ENCODE peak calls at places on chromosomes 13 and 19, in five cellular contexts. G, R, N, F and Q are unnamed samples.

GRCh38 chr19:51127755-51128154 is 3.0 kb downstream of the SIGLEC9 start:
- DNase-seq in G (no peak), R (no peak), N (peak; percentile 81), F (no peak), Q (no peak)

GRCh38 chr19:33159149-33159548 is 27.2 kb downstream of the WDR88 start:
- DNase-seq in G (no peak), R (no peak), N (peak; percentile 1), F (no peak), Q (no peak)

GRCh38 chr13:79684426-79684825 is 203.5 kb downstream of the NDFIP2 start:
- DNase-seq in G (peak; percentile 6), R (no peak), N (no peak), F (no peak), Q (no peak)

GRCh38 chr19:29872224-29872731 is 60.5 kb downstream of the CCNE1 start:
- DNase-seq in G (no peak), R (no peak), N (no peak), F (no peak), Q (peak; percentile 17)

GRCh38 chr13:85632526-85633215 is 166.5 kb downstream of the SLITRK6 start:
- DNase-seq in G (no peak), R (no peak), N (no peak), F (no peak), Q (no peak)

GRCh38 chr19:50652722-50653121 is 3.5 kb downstream of the C19orf81 start:
- DNase-seq in G (no peak), R (no peak), N (no peak), F (no peak), Q (no peak)

GRCh38 chr13:113904411-113904810 is 40.5 kb upstream of the GAS6 start:
- DNase-seq in G (no peak), R (no peak), N (no peak), F (peak; percentile 68), Q (peak; percentile 70)

GRCh38 chr13:35474551-35474950 is 1.9 kb downstream of the MAB21L1 start:
- DNase-seq in G (peak; percentile 13), R (no peak), N (no peak), F (no peak), Q (peak; percentile 38)

GRCh38 chr19:47258895-47259555 is 2.7 kb downstream of the CCDC9 start:
- DNase-seq in G (no peak), R (no peak), N (peak; percentile 38), F (no peak), Q (no peak)

GRCh38 chr19:42538841-42539709 is 10.8 kb upstream of the CEACAM1 start:
- DNase-seq in G (no peak), R (no peak), N (peak; percentile 10), F (no peak), Q (no peak)

GRCh38 chr19:4821265-4821664 is 10.2 kb downstream of the TICAM1 start:
- DNase-seq in G (no peak), R (no peak), N (no peak), F (no peak), Q (no peak)

GRCh38 chr13:113238542-113238941 is 29.1 kb downstream of the CUL4A start:
- DNase-seq in G (no peak), R (no peak), N (no peak), F (no peak), Q (no peak)

GRCh38 chr19:17779281-17779930 is 15.5 kb upstream of the B3GNT3 start:
- DNase-seq in G (no peak), R (no peak), N (peak; percentile 80), F (no peak), Q (peak; percentile 85)

GRCh38 chr19:49889687-49890348 is 6.9 kb downstream of the IL4I1 start:
- DNase-seq in G (peak; percentile 65), R (no peak), N (peak; percentile 83), F (peak; percentile 80), Q (peak; percentile 90)

GRCh38 chr19:51337861-51338562 is 3.9 kb downstream of the VSIG10L start:
- DNase-seq in G (no peak), R (no peak), N (no peak), F (no peak), Q (no peak)

GRCh38 chr19:2215281-2215751 is 20.8 kb downstream of the PLEKHJ1 start:
- DNase-seq in G (no peak), R (no peak), N (no peak), F (no peak), Q (no peak)

GRCh38 chr13:100817897-100818296 is 143.3 kb upstream of the TMTC4 start:
- DNase-seq in G (no peak), R (no peak), N (no peak), F (no peak), Q (no peak)

GRCh38 chr19:56476093-56476492 is 1.1 kb downstream of the ZNF667 start:
- DNase-seq in G (no peak), R (no peak), N (no peak), F (no peak), Q (no peak)

GRCh38 chr13:42708391-42708790 is 73.0 kb upstream of the FAM216B start:
- DNase-seq in G (no peak), R (no peak), N (no peak), F (no peak), Q (no peak)

GRCh38 chr13:76790519-76791289 is 95.5 kb downstream of the KCTD12 start:
- DNase-seq in G (no peak), R (no peak), N (no peak), F (no peak), Q (no peak)

GRCh38 chr19:49447485-49448431 is 3.9 kb downstream of the PIH1D1 start:
- DNase-seq in G (peak; percentile 9), R (no peak), N (peak; percentile 58), F (peak; percentile 63), Q (peak; percentile 20)

GRCh38 chr19:47210689-47211316 is 20.2 kb downstream of the BBC3 start:
- DNase-seq in G (peak; percentile 82), R (no peak), N (peak; percentile 83), F (peak; percentile 35), Q (peak; percentile 89)

GRCh38 chr19:13132471-13133166 is 14.6 kb downstream of the NACC1 start:
- DNase-seq in G (peak; percentile 67), R (no peak), N (no peak), F (no peak), Q (peak; percentile 81)

GRCh38 chr13:75467009-75467728 is 14.8 kb downstream of the TBC1D4 start:
- DNase-seq in G (no peak), R (no peak), N (no peak), F (no peak), Q (no peak)

GRCh38 chr13:38213307-38213706 is 136.3 kb upstream of the UFM1 start:
- DNase-seq in G (peak; percentile 37), R (no peak), N (no peak), F (no peak), Q (peak; percentile 44)

GRCh38 chr19:41577144-41577830 is 1.3 kb downstream of the CEACAM21 start:
- DNase-seq in G (no peak), R (no peak), N (no peak), F (no peak), Q (no peak)

GRCh38 chr13:50131998-50132936 is 117.0 kb downstream of the KCNRG start:
- DNase-seq in G (peak; percentile 23), R (no peak), N (peak; percentile 43), F (no peak), Q (no peak)
- H3K4me3 ChIP-seq in G (no peak overlapping the region), R (no peak overlapping the region), N (no peak overlapping the region), F (no peak overlapping the region), Q (no peak overlapping the region)

GRCh38 chr13:36837354-36838092 is 18.5 kb downstream of the RFXAP start:
- DNase-seq in G (no peak), R (no peak), N (no peak), F (no peak), Q (no peak)

GRCh38 chr13:36839281-36839680 is 20.3 kb downstream of the RFXAP start:
- DNase-seq in G (no peak), R (no peak), N (no peak), F (no peak), Q (no peak)

GRCh38 chr13:36841411-36841810 is 22.4 kb downstream of the RFXAP start:
- DNase-seq in G (no peak), R (no peak), N (no peak), F (no peak), Q (no peak)

GRCh38 chr13:36840718-36841250 is 21.8 kb downstream of the RFXAP start:
- DNase-seq in G (no peak), R (no peak), N (no peak), F (no peak), Q (no peak)

DNA sequence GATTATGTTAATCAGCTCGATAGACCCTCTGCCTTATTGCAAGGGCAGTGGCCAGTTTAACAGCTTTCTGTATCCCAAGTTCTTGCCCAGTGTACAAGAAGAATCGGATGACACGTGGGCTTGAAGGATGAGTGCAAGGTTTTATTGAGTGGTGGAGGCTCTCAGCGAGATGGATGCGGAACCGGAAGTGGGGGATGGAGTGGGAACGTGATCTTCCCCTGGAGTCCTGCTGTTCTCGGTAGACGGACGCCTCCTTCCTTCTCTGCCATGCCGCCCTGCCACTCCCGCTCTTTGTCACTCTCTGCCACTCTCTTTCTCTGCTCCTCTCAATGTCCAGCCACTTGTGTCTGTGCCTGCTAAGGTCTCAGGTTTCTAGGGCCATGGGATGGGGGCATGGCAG is 21.0 kb downstream of the RFXAP start:
- DNase-seq in G (no peak), R (no peak), N (no peak), F (no peak), Q (no peak)
- H3K4me3 ChIP-seq in G (no peak overlapping the region), R (no peak overlapping the region), N (no peak overlapping the region), F (no peak overlapping the region), Q (no peak overlapping the region)

GRCh38 chr13:44574466-44574855 is 1.7 kb downstream of the TSC22D1 start:
- DNase-seq in G (no peak), R (no peak), N (no peak), F (no peak), Q (no peak)
- H3K4me3 ChIP-seq in G (peak overlapping the region; percentile 77), R (peak overlapping the region; percentile 83), N (peak overlapping the region; percentile 95), F (peak overlapping the region; percentile 98), Q (peak overlapping the region; percentile 78)

DNA sequence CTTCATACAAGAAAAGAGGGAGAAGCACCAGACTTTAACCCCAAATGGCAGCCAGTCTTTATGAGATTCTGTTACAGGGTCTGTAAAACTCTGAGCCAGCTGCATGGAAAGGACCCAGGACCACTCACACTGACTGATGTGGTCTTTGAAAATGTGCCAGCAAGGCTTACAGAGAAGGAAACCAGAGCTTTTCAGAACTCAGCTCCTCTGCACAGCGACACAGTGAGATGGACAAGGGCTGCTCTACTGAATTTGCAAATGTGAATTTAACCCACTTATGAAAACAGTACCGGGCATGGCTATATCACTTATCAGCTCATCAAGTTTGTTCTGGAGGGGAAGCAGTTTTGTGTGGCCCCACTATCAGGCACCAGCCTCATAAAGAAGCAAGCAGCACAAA is 98.8 kb upstream of the SERP2 start:
- DNase-seq in G (peak; percentile 26), R (no peak), N (no peak), F (no peak), Q (no peak)
- H3K4me3 ChIP-seq in G (no peak overlapping the region), R (no peak overlapping the region), N (no peak overlapping the region), F (no peak overlapping the region), Q (peak overlapping the region; percentile 12)

DNA sequence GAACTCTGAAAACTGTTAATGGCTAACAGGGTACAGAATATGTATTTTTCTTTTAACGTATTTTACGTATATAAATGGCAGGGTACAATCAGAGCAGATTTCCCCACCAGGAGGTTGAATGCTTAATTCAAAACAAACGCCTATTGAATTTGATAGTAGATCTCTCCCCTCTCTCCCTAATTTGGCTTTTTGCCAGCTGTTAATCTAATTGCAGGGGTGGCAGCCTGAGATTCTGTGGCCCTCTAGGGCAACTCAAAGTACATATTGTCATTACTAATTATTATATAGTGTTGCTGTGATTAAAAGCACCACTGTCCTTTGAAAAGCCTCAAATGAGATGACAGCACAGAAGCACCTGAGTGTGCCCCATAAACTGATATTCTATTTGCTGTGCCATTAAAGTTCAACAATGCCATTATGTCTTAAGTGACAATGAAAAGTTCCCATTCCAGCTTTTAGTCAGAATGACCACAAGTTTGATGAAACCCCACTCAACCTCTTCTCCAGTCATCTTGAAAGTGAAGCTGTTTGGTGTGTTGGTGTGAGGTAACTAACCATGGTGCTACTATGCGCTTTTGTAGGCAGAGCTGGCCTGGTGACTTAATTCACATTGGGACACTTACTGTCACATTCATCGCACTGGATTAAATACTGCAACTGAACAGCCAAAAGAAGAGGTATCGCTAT is 351.4 kb downstream of the KCNRG start:
- DNase-seq in G (no peak), R (no peak), N (no peak), F (no peak), Q (no peak)
- H3K4me3 ChIP-seq in G (no peak overlapping the region), R (no peak overlapping the region), N (no peak overlapping the region), F (no peak overlapping the region), Q (no peak overlapping the region)